ENCODE peak calls at places on chromosomes 3 and 15, in seven cellular contexts. One of them, this sample, is unnamed.

GRCh38 chr3:58013973-58014649 is 5.9 kb downstream of the FLNB start:
- DNase-seq in K562: no peak
- DNase-seq in suprapubic skin: peak; percentile 88
- DNase-seq in endothelial cell of umbilical vein: peak; percentile 58
- DNase-seq in prostate gland: no peak
- DNase-seq in transverse colon: peak; percentile 30
- DNase-seq in vagina: no peak
- DNase-seq in this sample: peak; percentile 80

GRCh38 chr3:184186184-184186901 is at the start of gene ABCF3:
- DNase-seq in vagina: no peak
- DNase-seq in K562: no peak
- DNase-seq in endothelial cell of umbilical vein: no peak
- DNase-seq in prostate gland: no peak
- DNase-seq in suprapubic skin: no peak
- DNase-seq in transverse colon: peak; percentile 59
- DNase-seq in this sample: peak; percentile 81

GRCh38 chr3:67423722-67424121 is 230.7 kb downstream of the SUCLG2 start:
- DNase-seq in prostate gland: no peak
- DNase-seq in transverse colon: no peak
- DNase-seq in suprapubic skin: no peak
- DNase-seq in endothelial cell of umbilical vein: no peak
- DNase-seq in vagina: no peak
- DNase-seq in K562: no peak
- DNase-seq in this sample: no peak

GRCh38 chr15:65326109-65326508 is 21.6 kb downstream of the RNU5B-1 start:
- DNase-seq in K562: no peak
- DNase-seq in endothelial cell of umbilical vein: peak; percentile 92
- DNase-seq in suprapubic skin: no peak
- DNase-seq in transverse colon: no peak
- DNase-seq in vagina: no peak
- DNase-seq in prostate gland: no peak
- DNase-seq in this sample: peak; percentile 74

GRCh38 chr15:47588968-47589367 is 128.3 kb upstream of the SEMA6D start:
- DNase-seq in endothelial cell of umbilical vein: no peak
- DNase-seq in transverse colon: no peak
- DNase-seq in vagina: no peak
- DNase-seq in prostate gland: no peak
- DNase-seq in K562: no peak
- DNase-seq in suprapubic skin: no peak
- DNase-seq in this sample: no peak

GRCh38 chr15:87752250-87752951 is 504.1 kb downstream of the NTRK3 start:
- DNase-seq in endothelial cell of umbilical vein: peak; percentile 73
- DNase-seq in vagina: no peak
- DNase-seq in suprapubic skin: no peak
- DNase-seq in prostate gland: no peak
- DNase-seq in K562: no peak
- DNase-seq in transverse colon: no peak
- DNase-seq in this sample: no peak

GRCh38 chr3:194481103-194481502 is 5.7 kb downstream of the ATP13A3 start:
- DNase-seq in endothelial cell of umbilical vein: no peak
- DNase-seq in transverse colon: no peak
- DNase-seq in vagina: no peak
- DNase-seq in suprapubic skin: no peak
- DNase-seq in K562: no peak
- DNase-seq in prostate gland: no peak
- DNase-seq in this sample: no peak

GRCh38 chr15:42033214-42033873 is 12.5 kb upstream of the PLA2G4E start:
- DNase-seq in K562: no peak
- DNase-seq in endothelial cell of umbilical vein: no peak
- DNase-seq in prostate gland: no peak
- DNase-seq in suprapubic skin: peak; percentile 54
- DNase-seq in vagina: no peak
- DNase-seq in transverse colon: no peak
- DNase-seq in this sample: no peak

GRCh38 chr3:65902304-65902793 is 136.4 kb downstream of the MAGI1 start:
- DNase-seq in K562: no peak
- DNase-seq in endothelial cell of umbilical vein: no peak
- DNase-seq in prostate gland: peak; percentile 88
- DNase-seq in vagina: no peak
- DNase-seq in transverse colon: peak; percentile 53
- DNase-seq in suprapubic skin: no peak
- DNase-seq in this sample: no peak

GRCh38 chr3:53845103-53845880 is 927 bp downstream of the CHDH start:
- DNase-seq in K562: peak; percentile 22
- DNase-seq in vagina: no peak
- DNase-seq in endothelial cell of umbilical vein: peak; percentile 17
- DNase-seq in prostate gland: peak; percentile 69
- DNase-seq in transverse colon: peak; percentile 59
- DNase-seq in suprapubic skin: no peak
- DNase-seq in this sample: peak; percentile 75

GRCh38 chr3:132289311-132289710 is 27.9 kb upstream of the ACP3 start:
- DNase-seq in prostate gland: no peak
- DNase-seq in vagina: no peak
- DNase-seq in suprapubic skin: no peak
- DNase-seq in transverse colon: no peak
- DNase-seq in K562: no peak
- DNase-seq in endothelial cell of umbilical vein: no peak
- DNase-seq in this sample: no peak

GRCh38 chr15:48413304-48413703 is 82.1 kb downstream of the DUT start:
- DNase-seq in suprapubic skin: no peak
- DNase-seq in K562: no peak
- DNase-seq in prostate gland: no peak
- DNase-seq in vagina: no peak
- DNase-seq in transverse colon: no peak
- DNase-seq in endothelial cell of umbilical vein: no peak
- DNase-seq in this sample: no peak

GRCh38 chr3:31008986-31009385 is 114.5 kb upstream of the GADL1 start:
- DNase-seq in K562: no peak
- DNase-seq in prostate gland: no peak
- DNase-seq in vagina: no peak
- DNase-seq in endothelial cell of umbilical vein: no peak
- DNase-seq in transverse colon: no peak
- DNase-seq in suprapubic skin: no peak
- DNase-seq in this sample: no peak

GRCh38 chr3:124569761-124570160 is 160.5 kb upstream of the UMPS start:
- DNase-seq in transverse colon: no peak
- DNase-seq in endothelial cell of umbilical vein: no peak
- DNase-seq in prostate gland: no peak
- DNase-seq in suprapubic skin: no peak
- DNase-seq in K562: no peak
- DNase-seq in vagina: no peak
- DNase-seq in this sample: no peak

GRCh38 chr3:172847292-172847691 is 96.8 kb downstream of the ECT2 start:
- DNase-seq in vagina: no peak
- DNase-seq in prostate gland: no peak
- DNase-seq in K562: no peak
- DNase-seq in endothelial cell of umbilical vein: no peak
- DNase-seq in suprapubic skin: no peak
- DNase-seq in transverse colon: no peak
- DNase-seq in this sample: no peak

GRCh38 chr15:74291101-74292071 is 55.3 kb downstream of the CCDC33 start:
- DNase-seq in vagina: no peak
- DNase-seq in suprapubic skin: no peak
- DNase-seq in endothelial cell of umbilical vein: peak; percentile 60
- DNase-seq in K562: peak; percentile 84
- DNase-seq in transverse colon: peak; percentile 66
- DNase-seq in prostate gland: peak; percentile 62
- DNase-seq in this sample: peak; percentile 68

GRCh38 chr3:179868715-179869114 is 168.0 kb downstream of the PEX5L start:
- DNase-seq in transverse colon: no peak
- DNase-seq in suprapubic skin: no peak
- DNase-seq in vagina: no peak
- DNase-seq in endothelial cell of umbilical vein: no peak
- DNase-seq in K562: no peak
- DNase-seq in prostate gland: no peak
- DNase-seq in this sample: no peak

GRCh38 chr3:15977089-15977488 is 179.3 kb upstream of the ANKRD28 start:
- DNase-seq in vagina: no peak
- DNase-seq in suprapubic skin: no peak
- DNase-seq in transverse colon: no peak
- DNase-seq in K562: no peak
- DNase-seq in prostate gland: no peak
- DNase-seq in endothelial cell of umbilical vein: no peak
- DNase-seq in this sample: no peak

GRCh38 chr3:115657168-115657567 is 33.9 kb downstream of the GAP43 start:
- DNase-seq in K562: no peak
- DNase-seq in prostate gland: no peak
- DNase-seq in transverse colon: no peak
- DNase-seq in vagina: no peak
- DNase-seq in suprapubic skin: no peak
- DNase-seq in endothelial cell of umbilical vein: no peak
- DNase-seq in this sample: no peak

GRCh38 chr3:194686816-194687637 is 1.3 kb downstream of the FAM43A start:
- DNase-seq in suprapubic skin: no peak
- DNase-seq in prostate gland: no peak
- DNase-seq in endothelial cell of umbilical vein: peak; percentile 44
- DNase-seq in vagina: no peak
- DNase-seq in transverse colon: peak; percentile 29
- DNase-seq in K562: no peak
- DNase-seq in this sample: peak; percentile 81

GRCh38 chr15:67405208-67406191 is 115.4 kb upstream of the C15orf61 start:
- DNase-seq in vagina: no peak
- DNase-seq in suprapubic skin: no peak
- DNase-seq in transverse colon: no peak
- DNase-seq in endothelial cell of umbilical vein: no peak
- DNase-seq in prostate gland: peak; percentile 7
- DNase-seq in K562: peak; percentile 11
- DNase-seq in this sample: no peak

GRCh38 chr3:44721231-44722102 is 8.0 kb upstream of the ZNF501 start:
- DNase-seq in vagina: no peak
- DNase-seq in suprapubic skin: no peak
- DNase-seq in endothelial cell of umbilical vein: no peak
- DNase-seq in transverse colon: no peak
- DNase-seq in prostate gland: no peak
- DNase-seq in K562: no peak
- DNase-seq in this sample: no peak
- H3K9me3 ChIP-seq in vagina: peaks cover 76% of the 10 kb centered on the region
- H3K9me3 ChIP-seq in suprapubic skin: peaks cover 64% of the 10 kb centered on the region
- H3K9me3 ChIP-seq in endothelial cell of umbilical vein: peaks cover 34% of the 10 kb centered on the region
- H3K9me3 ChIP-seq in transverse colon: peaks cover 94% of the 10 kb centered on the region
- H3K9me3 ChIP-seq in prostate gland: peaks cover 6% of the 10 kb centered on the region
- H3K9me3 ChIP-seq in K562: peaks cover 21% of the 10 kb centered on the region
- H3K9me3 ChIP-seq in this sample: peaks cover 73% of the 10 kb centered on the region

GRCh38 chr15:96431787-96432186 is 101.3 kb downstream of the NR2F2 start:
- DNase-seq in endothelial cell of umbilical vein: peak; percentile 39
- DNase-seq in prostate gland: no peak
- DNase-seq in vagina: no peak
- DNase-seq in K562: no peak
- DNase-seq in suprapubic skin: no peak
- DNase-seq in transverse colon: no peak
- DNase-seq in this sample: no peak

GRCh38 chr15:96424674-96425073 is 94.2 kb downstream of the NR2F2 start:
- DNase-seq in prostate gland: no peak
- DNase-seq in suprapubic skin: no peak
- DNase-seq in K562: no peak
- DNase-seq in vagina: no peak
- DNase-seq in endothelial cell of umbilical vein: no peak
- DNase-seq in transverse colon: no peak
- DNase-seq in this sample: no peak

DNA sequence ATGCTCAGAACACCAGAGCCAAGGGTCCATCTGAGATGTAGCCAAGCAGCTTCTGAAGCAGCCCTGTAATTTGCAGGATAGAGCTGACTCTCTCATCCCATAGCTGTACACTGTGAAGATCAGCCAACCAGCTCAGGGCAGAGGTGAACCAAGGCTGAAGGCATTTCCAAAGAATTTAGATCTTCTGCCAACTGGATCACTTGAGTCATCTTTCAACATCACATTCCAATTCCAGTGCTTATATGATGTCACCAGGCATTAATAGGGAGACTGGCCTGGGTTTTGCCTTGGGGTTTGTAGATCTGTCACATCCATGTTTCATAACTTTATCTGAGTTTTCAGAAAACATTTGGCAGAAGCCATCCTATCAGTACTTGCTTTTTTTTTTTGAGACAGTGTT is 98.2 kb downstream of the NR2F2 start:
- DNase-seq in K562: no peak
- DNase-seq in transverse colon: no peak
- DNase-seq in suprapubic skin: no peak
- DNase-seq in prostate gland: no peak
- DNase-seq in vagina: no peak
- DNase-seq in endothelial cell of umbilical vein: peak; percentile 58
- DNase-seq in this sample: no peak
- TF ChIP-seq POLR2AphosphoS5 in K562: no peak
- TF ChIP-seq POLR2AphosphoS5 in transverse colon: no peak
- TF ChIP-seq POLR2AphosphoS5 in suprapubic skin: no peak
- TF ChIP-seq POLR2AphosphoS5 in prostate gland: no peak
- TF ChIP-seq POLR2AphosphoS5 in vagina: no peak
- TF ChIP-seq POLR2AphosphoS5 in endothelial cell of umbilical vein: no peak
- TF ChIP-seq POLR2AphosphoS5 in this sample: peak; percentile 38

GRCh38 chr3:177802151-177802900 is 605.0 kb upstream of the TBL1XR1 start:
- DNase-seq in endothelial cell of umbilical vein: no peak
- DNase-seq in vagina: no peak
- DNase-seq in prostate gland: no peak
- DNase-seq in K562: no peak
- DNase-seq in transverse colon: no peak
- DNase-seq in suprapubic skin: no peak
- DNase-seq in this sample: no peak
- TF ChIP-seq CTCF in endothelial cell of umbilical vein: no peak
- TF ChIP-seq CTCF in vagina: no peak
- TF ChIP-seq CTCF in prostate gland: no peak
- TF ChIP-seq CTCF in K562: no peak
- TF ChIP-seq CTCF in transverse colon: no peak
- TF ChIP-seq CTCF in suprapubic skin: no peak
- TF ChIP-seq CTCF in this sample: no peak

GRCh38 chr15:26807517-26808427 is 34.9 kb upstream of the GABRB3 start:
- DNase-seq in transverse colon: no peak
- DNase-seq in prostate gland: no peak
- DNase-seq in suprapubic skin: no peak
- DNase-seq in K562: no peak
- DNase-seq in endothelial cell of umbilical vein: no peak
- DNase-seq in vagina: no peak
- DNase-seq in this sample: no peak

GRCh38 chr15:26805470-26805869 is 32.6 kb upstream of the GABRB3 start:
- DNase-seq in vagina: no peak
- DNase-seq in K562: no peak
- DNase-seq in suprapubic skin: no peak
- DNase-seq in endothelial cell of umbilical vein: no peak
- DNase-seq in prostate gland: no peak
- DNase-seq in transverse colon: no peak
- DNase-seq in this sample: no peak

GRCh38 chr15:26806574-26806973 is 33.7 kb upstream of the GABRB3 start:
- DNase-seq in endothelial cell of umbilical vein: no peak
- DNase-seq in vagina: no peak
- DNase-seq in suprapubic skin: no peak
- DNase-seq in K562: no peak
- DNase-seq in transverse colon: no peak
- DNase-seq in prostate gland: no peak
- DNase-seq in this sample: no peak

GRCh38 chr15:26804063-26804804 is 31.4 kb upstream of the GABRB3 start:
- DNase-seq in endothelial cell of umbilical vein: no peak
- DNase-seq in K562: no peak
- DNase-seq in prostate gland: no peak
- DNase-seq in transverse colon: no peak
- DNase-seq in suprapubic skin: no peak
- DNase-seq in vagina: no peak
- DNase-seq in this sample: no peak

DNA sequence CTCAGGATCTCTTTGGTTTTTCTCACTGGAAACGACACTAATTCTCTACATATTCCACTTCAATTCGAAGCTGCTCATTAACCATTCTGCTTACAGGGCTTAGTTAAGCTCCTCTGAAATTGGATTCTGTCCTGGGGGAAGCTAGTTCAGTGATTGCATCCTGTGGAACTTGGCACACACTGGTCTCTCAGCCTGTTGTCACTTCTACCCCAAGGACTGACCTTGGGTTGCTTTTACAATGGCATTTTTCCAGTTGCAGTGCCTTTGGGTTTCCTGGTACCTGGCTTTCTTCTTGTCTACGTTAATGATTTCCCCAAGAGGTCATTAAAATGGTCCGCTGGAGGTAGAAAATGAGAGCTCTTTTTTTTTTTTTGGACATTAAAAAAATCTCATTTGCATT is 33.3 kb upstream of the GABRB3 start:
- DNase-seq in prostate gland: no peak
- DNase-seq in vagina: no peak
- DNase-seq in K562: no peak
- DNase-seq in suprapubic skin: no peak
- DNase-seq in endothelial cell of umbilical vein: no peak
- DNase-seq in transverse colon: no peak
- DNase-seq in this sample: no peak
- H3K9me3 ChIP-seq in prostate gland: no peaks in the 10 kb centered on the region
- H3K9me3 ChIP-seq in vagina: no peaks in the 10 kb centered on the region
- H3K9me3 ChIP-seq in K562: no peaks in the 10 kb centered on the region
- H3K9me3 ChIP-seq in suprapubic skin: no peaks in the 10 kb centered on the region
- H3K9me3 ChIP-seq in endothelial cell of umbilical vein: peaks cover 13% of the 10 kb centered on the region
- H3K9me3 ChIP-seq in transverse colon: peaks cover 3% of the 10 kb centered on the region
- H3K9me3 ChIP-seq in this sample: no peaks in the 10 kb centered on the region

This sample was measured in sigmoid colon.